ENCODE peak calls at places on chromosomes 3 and 15, in five cellular contexts. N, B, D, R and I are unnamed samples.

GRCh38 chr15:31367730-31368344 is 41.2 kb downstream of the KLF13 start:
- DNase-seq in R (no peak), B (no peak), N (no peak), D (peak), I (no peak)

GRCh38 chr3:66762888-66763287 is 235.2 kb upstream of the KBTBD8 start:
- DNase-seq in D (no peak), N (no peak), B (no peak), R (no peak), I (no peak)

GRCh38 chr3:8565376-8565775 is 63.8 kb downstream of the LMCD1 start:
- DNase-seq in N (no peak), R (no peak), D (no peak), B (no peak), I (no peak)

GRCh38 chr3:12869025-12869695 is 27.8 kb upstream of the RPL32 start:
- DNase-seq in R (no peak), D (peak), B (peak), N (no peak), I (no peak)

GRCh38 chr3:113898892-113899291 is 48.9 kb upstream of the ZDHHC23 start:
- DNase-seq in N (no peak), D (no peak), B (no peak), R (no peak), I (peak)

GRCh38 chr3:131033480-131034080 is 6.9 kb downstream of the NEK11 start:
- DNase-seq in D (peak), R (peak), N (no peak), B (no peak), I (peak)

GRCh38 chr3:135924506-135924905 is 41.0 kb upstream of the PPP2R3A start:
- DNase-seq in B (no peak), R (no peak), D (no peak), N (no peak), I (no peak)

GRCh38 chr3:162994165-162994564 is 1497.6 kb downstream of the OTOL1 start:
- DNase-seq in R (no peak), B (no peak), N (no peak), D (no peak), I (no peak)

GRCh38 chr3:178483704-178484103 is 52.5 kb upstream of the KCNMB2 start:
- DNase-seq in D (no peak), N (no peak), B (no peak), R (no peak), I (no peak)

GRCh38 chr3:94167796-94168195 is 104.9 kb downstream of the NSUN3 start:
- DNase-seq in B (no peak), D (no peak), R (no peak), N (no peak), I (no peak)

GRCh38 chr3:146542968-146543367 is 1.4 kb downstream of the PLSCR1 start:
- DNase-seq in N (no peak), R (peak), D (no peak), B (no peak), I (no peak)

GRCh38 chr3:191238321-191238817 is 39.3 kb downstream of the OSTN start:
- DNase-seq in D (no peak), B (no peak), R (peak), N (no peak), I (peak)

GRCh38 chr15:76668900-76669299 is 236.2 kb downstream of the SCAPER start:
- DNase-seq in N (no peak), B (no peak), D (no peak), R (no peak), I (no peak)